ENCODE peak calls at places on chromosomes 1 and 21, in seven cellular contexts. One of them, this sample, is unnamed.

GRCh38 chr1:84435159-84435558 is 36.9 kb downstream of the DNASE2B start:
- DNase-seq in SK-N-DZ: no peak
- DNase-seq in stimulated activated CD8-positive, alpha-beta memory T cell treated with anti-CD3 and anti-CD28 coated beads, Interleukin-15, amount 100 ng/mL, for 24 hours: no peak
- DNase-seq in activated CD4-positive, CD25-positive, alpha-beta regulatory T cell treated with anti-CD3 and anti-CD28 coated beads, Interleukin-2, amount 50 U/mL, for 16 hours: no peak
- DNase-seq in heart left ventricle: no peak
- DNase-seq in HEK293T: no peak
- DNase-seq in activated naive CD8-positive, alpha-beta T cell treated with anti-CD3 and anti-CD28 coated beads, Interleukin-2, amount 50 U/mL, for 24 hours: no peak
- DNase-seq in this sample: no peak

GRCh38 chr1:233368106-233368783 is 40.7 kb downstream of the MAP3K21 start:
- DNase-seq in stimulated activated CD8-positive, alpha-beta memory T cell treated with anti-CD3 and anti-CD28 coated beads, Interleukin-15, amount 100 ng/mL, for 24 hours: no peak
- DNase-seq in SK-N-DZ: no peak
- DNase-seq in HEK293T: no peak
- DNase-seq in activated CD4-positive, CD25-positive, alpha-beta regulatory T cell treated with anti-CD3 and anti-CD28 coated beads, Interleukin-2, amount 50 U/mL, for 16 hours: no peak
- DNase-seq in activated naive CD8-positive, alpha-beta T cell treated with anti-CD3 and anti-CD28 coated beads, Interleukin-2, amount 50 U/mL, for 24 hours: no peak
- DNase-seq in heart left ventricle: no peak
- DNase-seq in this sample: no peak

GRCh38 chr1:74703386-74704182 is 29.3 kb downstream of the CRYZ start:
- DNase-seq in heart left ventricle: no peak
- DNase-seq in HEK293T: no peak
- DNase-seq in stimulated activated CD8-positive, alpha-beta memory T cell treated with anti-CD3 and anti-CD28 coated beads, Interleukin-15, amount 100 ng/mL, for 24 hours: no peak
- DNase-seq in SK-N-DZ: no peak
- DNase-seq in activated CD4-positive, CD25-positive, alpha-beta regulatory T cell treated with anti-CD3 and anti-CD28 coated beads, Interleukin-2, amount 50 U/mL, for 16 hours: no peak
- DNase-seq in activated naive CD8-positive, alpha-beta T cell treated with anti-CD3 and anti-CD28 coated beads, Interleukin-2, amount 50 U/mL, for 24 hours: no peak
- DNase-seq in this sample: no peak

GRCh38 chr1:24424207-24424606 is 8.6 kb downstream of the NIPAL3 start:
- DNase-seq in activated CD4-positive, CD25-positive, alpha-beta regulatory T cell treated with anti-CD3 and anti-CD28 coated beads, Interleukin-2, amount 50 U/mL, for 16 hours: no peak
- DNase-seq in activated naive CD8-positive, alpha-beta T cell treated with anti-CD3 and anti-CD28 coated beads, Interleukin-2, amount 50 U/mL, for 24 hours: peak
- DNase-seq in heart left ventricle: no peak
- DNase-seq in stimulated activated CD8-positive, alpha-beta memory T cell treated with anti-CD3 and anti-CD28 coated beads, Interleukin-15, amount 100 ng/mL, for 24 hours: no peak
- DNase-seq in SK-N-DZ: no peak
- DNase-seq in HEK293T: no peak
- DNase-seq in this sample: no peak

GRCh38 chr1:7293702-7294630 is 477.1 kb upstream of the VAMP3 start:
- DNase-seq in SK-N-DZ: peak
- DNase-seq in activated CD4-positive, CD25-positive, alpha-beta regulatory T cell treated with anti-CD3 and anti-CD28 coated beads, Interleukin-2, amount 50 U/mL, for 16 hours: no peak
- DNase-seq in activated naive CD8-positive, alpha-beta T cell treated with anti-CD3 and anti-CD28 coated beads, Interleukin-2, amount 50 U/mL, for 24 hours: no peak
- DNase-seq in HEK293T: no peak
- DNase-seq in heart left ventricle: no peak
- DNase-seq in stimulated activated CD8-positive, alpha-beta memory T cell treated with anti-CD3 and anti-CD28 coated beads, Interleukin-15, amount 100 ng/mL, for 24 hours: no peak
- DNase-seq in this sample: no peak

GRCh38 chr1:152582647-152583046 is 2.3 kb upstream of the LCE3D start:
- DNase-seq in stimulated activated CD8-positive, alpha-beta memory T cell treated with anti-CD3 and anti-CD28 coated beads, Interleukin-15, amount 100 ng/mL, for 24 hours: no peak
- DNase-seq in HEK293T: no peak
- DNase-seq in heart left ventricle: no peak
- DNase-seq in SK-N-DZ: no peak
- DNase-seq in activated CD4-positive, CD25-positive, alpha-beta regulatory T cell treated with anti-CD3 and anti-CD28 coated beads, Interleukin-2, amount 50 U/mL, for 16 hours: no peak
- DNase-seq in activated naive CD8-positive, alpha-beta T cell treated with anti-CD3 and anti-CD28 coated beads, Interleukin-2, amount 50 U/mL, for 24 hours: no peak
- DNase-seq in this sample: no peak

GRCh38 chr1:99855914-99856450 is 5.8 kb downstream of the AGL start:
- DNase-seq in activated CD4-positive, CD25-positive, alpha-beta regulatory T cell treated with anti-CD3 and anti-CD28 coated beads, Interleukin-2, amount 50 U/mL, for 16 hours: no peak
- DNase-seq in HEK293T: no peak
- DNase-seq in stimulated activated CD8-positive, alpha-beta memory T cell treated with anti-CD3 and anti-CD28 coated beads, Interleukin-15, amount 100 ng/mL, for 24 hours: no peak
- DNase-seq in SK-N-DZ: no peak
- DNase-seq in activated naive CD8-positive, alpha-beta T cell treated with anti-CD3 and anti-CD28 coated beads, Interleukin-2, amount 50 U/mL, for 24 hours: no peak
- DNase-seq in heart left ventricle: no peak
- DNase-seq in this sample: no peak

GRCh38 chr21:42109473-42109872 is 38.4 kb downstream of the UMODL1 start:
- DNase-seq in heart left ventricle: peak
- DNase-seq in stimulated activated CD8-positive, alpha-beta memory T cell treated with anti-CD3 and anti-CD28 coated beads, Interleukin-15, amount 100 ng/mL, for 24 hours: no peak
- DNase-seq in HEK293T: no peak
- DNase-seq in activated CD4-positive, CD25-positive, alpha-beta regulatory T cell treated with anti-CD3 and anti-CD28 coated beads, Interleukin-2, amount 50 U/mL, for 16 hours: no peak
- DNase-seq in activated naive CD8-positive, alpha-beta T cell treated with anti-CD3 and anti-CD28 coated beads, Interleukin-2, amount 50 U/mL, for 24 hours: no peak
- DNase-seq in SK-N-DZ: no peak
- DNase-seq in this sample: no peak

GRCh38 chr1:91555821-91556531 is 55.3 kb downstream of the CDC7 start:
- DNase-seq in activated CD4-positive, CD25-positive, alpha-beta regulatory T cell treated with anti-CD3 and anti-CD28 coated beads, Interleukin-2, amount 50 U/mL, for 16 hours: peak
- DNase-seq in HEK293T: no peak
- DNase-seq in activated naive CD8-positive, alpha-beta T cell treated with anti-CD3 and anti-CD28 coated beads, Interleukin-2, amount 50 U/mL, for 24 hours: peak
- DNase-seq in heart left ventricle: no peak
- DNase-seq in SK-N-DZ: no peak
- DNase-seq in stimulated activated CD8-positive, alpha-beta memory T cell treated with anti-CD3 and anti-CD28 coated beads, Interleukin-15, amount 100 ng/mL, for 24 hours: no peak
- DNase-seq in this sample: no peak

GRCh38 chr1:18354657-18355056 is 126.1 kb upstream of the KLHDC7A start:
- DNase-seq in activated naive CD8-positive, alpha-beta T cell treated with anti-CD3 and anti-CD28 coated beads, Interleukin-2, amount 50 U/mL, for 24 hours: no peak
- DNase-seq in stimulated activated CD8-positive, alpha-beta memory T cell treated with anti-CD3 and anti-CD28 coated beads, Interleukin-15, amount 100 ng/mL, for 24 hours: no peak
- DNase-seq in heart left ventricle: no peak
- DNase-seq in HEK293T: no peak
- DNase-seq in SK-N-DZ: no peak
- DNase-seq in activated CD4-positive, CD25-positive, alpha-beta regulatory T cell treated with anti-CD3 and anti-CD28 coated beads, Interleukin-2, amount 50 U/mL, for 16 hours: no peak
- DNase-seq in this sample: no peak

GRCh38 chr1:184160236-184160635 is 108.7 kb downstream of the TSEN15 start:
- DNase-seq in SK-N-DZ: peak
- DNase-seq in stimulated activated CD8-positive, alpha-beta memory T cell treated with anti-CD3 and anti-CD28 coated beads, Interleukin-15, amount 100 ng/mL, for 24 hours: no peak
- DNase-seq in activated naive CD8-positive, alpha-beta T cell treated with anti-CD3 and anti-CD28 coated beads, Interleukin-2, amount 50 U/mL, for 24 hours: no peak
- DNase-seq in heart left ventricle: no peak
- DNase-seq in HEK293T: no peak
- DNase-seq in activated CD4-positive, CD25-positive, alpha-beta regulatory T cell treated with anti-CD3 and anti-CD28 coated beads, Interleukin-2, amount 50 U/mL, for 16 hours: peak
- DNase-seq in this sample: no peak

GRCh38 chr1:203650012-203650836 is 23.6 kb downstream of the ATP2B4 start:
- DNase-seq in activated naive CD8-positive, alpha-beta T cell treated with anti-CD3 and anti-CD28 coated beads, Interleukin-2, amount 50 U/mL, for 24 hours: peak
- DNase-seq in HEK293T: peak
- DNase-seq in SK-N-DZ: no peak
- DNase-seq in stimulated activated CD8-positive, alpha-beta memory T cell treated with anti-CD3 and anti-CD28 coated beads, Interleukin-15, amount 100 ng/mL, for 24 hours: no peak
- DNase-seq in heart left ventricle: peak
- DNase-seq in activated CD4-positive, CD25-positive, alpha-beta regulatory T cell treated with anti-CD3 and anti-CD28 coated beads, Interleukin-2, amount 50 U/mL, for 16 hours: no peak
- DNase-seq in this sample: no peak

GRCh38 chr1:119279441-119280415 is 88.9 kb upstream of the HAO2 start:
- DNase-seq in HEK293T: no peak
- DNase-seq in activated naive CD8-positive, alpha-beta T cell treated with anti-CD3 and anti-CD28 coated beads, Interleukin-2, amount 50 U/mL, for 24 hours: no peak
- DNase-seq in stimulated activated CD8-positive, alpha-beta memory T cell treated with anti-CD3 and anti-CD28 coated beads, Interleukin-15, amount 100 ng/mL, for 24 hours: no peak
- DNase-seq in heart left ventricle: no peak
- DNase-seq in SK-N-DZ: no peak
- DNase-seq in activated CD4-positive, CD25-positive, alpha-beta regulatory T cell treated with anti-CD3 and anti-CD28 coated beads, Interleukin-2, amount 50 U/mL, for 16 hours: no peak
- DNase-seq in this sample: no peak

GRCh38 chr1:198493324-198493723 is 47.2 kb downstream of the ATP6V1G3 start:
- DNase-seq in activated CD4-positive, CD25-positive, alpha-beta regulatory T cell treated with anti-CD3 and anti-CD28 coated beads, Interleukin-2, amount 50 U/mL, for 16 hours: no peak
- DNase-seq in heart left ventricle: no peak
- DNase-seq in activated naive CD8-positive, alpha-beta T cell treated with anti-CD3 and anti-CD28 coated beads, Interleukin-2, amount 50 U/mL, for 24 hours: no peak
- DNase-seq in SK-N-DZ: no peak
- DNase-seq in HEK293T: no peak
- DNase-seq in stimulated activated CD8-positive, alpha-beta memory T cell treated with anti-CD3 and anti-CD28 coated beads, Interleukin-15, amount 100 ng/mL, for 24 hours: no peak
- DNase-seq in this sample: no peak

GRCh38 chr1:32180186-32181060 is 948 bp downstream of the TXLNA start:
- DNase-seq in stimulated activated CD8-positive, alpha-beta memory T cell treated with anti-CD3 and anti-CD28 coated beads, Interleukin-15, amount 100 ng/mL, for 24 hours: no peak
- DNase-seq in SK-N-DZ: peak
- DNase-seq in HEK293T: peak
- DNase-seq in activated naive CD8-positive, alpha-beta T cell treated with anti-CD3 and anti-CD28 coated beads, Interleukin-2, amount 50 U/mL, for 24 hours: peak
- DNase-seq in heart left ventricle: peak
- DNase-seq in activated CD4-positive, CD25-positive, alpha-beta regulatory T cell treated with anti-CD3 and anti-CD28 coated beads, Interleukin-2, amount 50 U/mL, for 16 hours: no peak
- DNase-seq in this sample: no peak

GRCh38 chr1:39788758-39789570 is at the start of gene BMP8B:
- DNase-seq in SK-N-DZ: no peak
- DNase-seq in heart left ventricle: peak
- DNase-seq in activated naive CD8-positive, alpha-beta T cell treated with anti-CD3 and anti-CD28 coated beads, Interleukin-2, amount 50 U/mL, for 24 hours: peak
- DNase-seq in stimulated activated CD8-positive, alpha-beta memory T cell treated with anti-CD3 and anti-CD28 coated beads, Interleukin-15, amount 100 ng/mL, for 24 hours: no peak
- DNase-seq in activated CD4-positive, CD25-positive, alpha-beta regulatory T cell treated with anti-CD3 and anti-CD28 coated beads, Interleukin-2, amount 50 U/mL, for 16 hours: no peak
- DNase-seq in HEK293T: peak
- DNase-seq in this sample: peak

GRCh38 chr1:182193908-182194550 is 132.5 kb upstream of the ZNF648 start:
- DNase-seq in stimulated activated CD8-positive, alpha-beta memory T cell treated with anti-CD3 and anti-CD28 coated beads, Interleukin-15, amount 100 ng/mL, for 24 hours: no peak
- DNase-seq in activated naive CD8-positive, alpha-beta T cell treated with anti-CD3 and anti-CD28 coated beads, Interleukin-2, amount 50 U/mL, for 24 hours: no peak
- DNase-seq in HEK293T: no peak
- DNase-seq in SK-N-DZ: no peak
- DNase-seq in heart left ventricle: no peak
- DNase-seq in activated CD4-positive, CD25-positive, alpha-beta regulatory T cell treated with anti-CD3 and anti-CD28 coated beads, Interleukin-2, amount 50 U/mL, for 16 hours: no peak
- DNase-seq in this sample: no peak

GRCh38 chr1:231557898-231558710 is 29.6 kb downstream of the TSNAX start:
- DNase-seq in SK-N-DZ: no peak
- DNase-seq in activated CD4-positive, CD25-positive, alpha-beta regulatory T cell treated with anti-CD3 and anti-CD28 coated beads, Interleukin-2, amount 50 U/mL, for 16 hours: no peak
- DNase-seq in stimulated activated CD8-positive, alpha-beta memory T cell treated with anti-CD3 and anti-CD28 coated beads, Interleukin-15, amount 100 ng/mL, for 24 hours: no peak
- DNase-seq in activated naive CD8-positive, alpha-beta T cell treated with anti-CD3 and anti-CD28 coated beads, Interleukin-2, amount 50 U/mL, for 24 hours: no peak
- DNase-seq in HEK293T: no peak
- DNase-seq in heart left ventricle: no peak
- DNase-seq in this sample: no peak